ENCODE peak calls at places on chromosomes 1 and 21, in six cellular contexts. H, S, Y, P, I and R are unnamed samples.

GRCh38 chr21:45290948-45291612 is 3.4 kb upstream of the POFUT2 start:
- DNase-seq in H (no peak), S (no peak), Y (no peak), P (no peak), I (no peak), R (no peak)

GRCh38 chr1:92085727-92086126 is 5.6 kb downstream of the BTBD8 start:
- DNase-seq in H (no peak), S (no peak), Y (peak; percentile 10), P (no peak), I (no peak), R (no peak)

GRCh38 chr21:46214478-46215340 is 13.9 kb downstream of the LSS start:
- DNase-seq in H (no peak), S (no peak), Y (no peak), P (no peak), I (no peak), R (no peak)

GRCh38 chr1:19445417-19446342 is 39.7 kb downstream of the CAPZB start:
- DNase-seq in H (no peak), S (no peak), Y (no peak), P (no peak), I (no peak), R (no peak)

GRCh38 chr1:91751281-91751680 is 134.7 kb downstream of the TGFBR3 start:
- DNase-seq in H (no peak), S (no peak), Y (no peak), P (no peak), I (no peak), R (no peak)

GRCh38 chr1:237471377-237471776 is 419.3 kb downstream of the ZP4 start:
- DNase-seq in H (no peak), S (no peak), Y (no peak), P (no peak), I (no peak), R (no peak)

GRCh38 chr1:93672069-93672468 is 9.6 kb downstream of the BCAR3 start:
- DNase-seq in H (no peak), S (no peak), Y (no peak), P (no peak), I (no peak), R (no peak)

GRCh38 chr21:42427809-42428419 is 24.2 kb downstream of the UBASH3A start:
- DNase-seq in H (no peak), S (peak; percentile 37), Y (no peak), P (no peak), I (no peak), R (no peak)

GRCh38 chr1:19374926-19375325 is 62.8 kb downstream of the SLC66A1 start:
- DNase-seq in H (no peak), S (no peak), Y (no peak), P (no peak), I (no peak), R (no peak)

GRCh38 chr1:58784758-58785423 is 1.0 kb upstream of the JUN start:
- DNase-seq in H (peak; percentile 88), S (peak; percentile 94), Y (peak; percentile 57), P (peak; percentile 90), I (peak; percentile 83), R (no peak)

GRCh38 chr1:157132602-157133167 is 5.5 kb downstream of the ETV3 start:
- DNase-seq in H (no peak), S (no peak), Y (no peak), P (no peak), I (peak; percentile 54), R (no peak)

GRCh38 chr1:173856903-173857302 is 10.9 kb downstream of the GAS5 start:
- DNase-seq in H (no peak), S (no peak), Y (no peak), P (no peak), I (no peak), R (no peak)

GRCh38 chr1:197638316-197638715 is 137.0 kb downstream of the DENND1B start:
- DNase-seq in H (no peak), S (no peak), Y (no peak), P (no peak), I (no peak), R (no peak)

GRCh38 chr21:42799516-42799915 is 79.8 kb downstream of the WDR4 start:
- DNase-seq in H (no peak), S (no peak), Y (no peak), P (no peak), I (peak; percentile 52), R (no peak)

GRCh38 chr1:164774819-164775654 is 216.1 kb downstream of the PBX1 start:
- DNase-seq in H (no peak), S (peak; percentile 65), Y (no peak), P (no peak), I (no peak), R (no peak)

GRCh38 chr1:48495166-48495565 is 23.2 kb upstream of the SPATA6 start:
- DNase-seq in H (no peak), S (no peak), Y (no peak), P (no peak), I (no peak), R (no peak)